ENCODE peak calls at places on chromosomes 3 and 15, in four cellular contexts. P is ovary, S is body of pancreas, V is right cardiac atrium. Y is an unnamed sample.

GRCh38 chr3:177724020-177724638 is 526.8 kb upstream of the TBL1XR1 start:
- DNase-seq in P (peak; percentile 37), S (peak; percentile 66), V (peak; percentile 65), Y (peak; percentile 38)

GRCh38 chr3:331881-332280 is 135.3 kb downstream of the CHL1 start:
- DNase-seq in P (no peak), S (no peak), V (no peak), Y (no peak)

GRCh38 chr15:67174864-67175573 is 79.4 kb downstream of the AAGAB start:
- DNase-seq in P (no peak), S (no peak), V (no peak), Y (no peak)

GRCh38 chr3:139935071-139935865 is at the start of gene CLSTN2:
- DNase-seq in P (peak; percentile 90), S (peak; percentile 65), V (peak; percentile 87), Y (peak; percentile 27)

GRCh38 chr3:141788147-141788546 is 24.9 kb downstream of the GRK7 start:
- DNase-seq in P (no peak), S (no peak), V (no peak), Y (no peak)

GRCh38 chr3:53802256-53802880 is 43.9 kb downstream of the CHDH start:
- DNase-seq in P (no peak), S (no peak), V (no peak), Y (no peak)

GRCh38 chr15:58303236-58303635 is 128.6 kb upstream of the LIPC start:
- DNase-seq in P (no peak), S (no peak), V (no peak), Y (no peak)

GRCh38 chr3:71130516-71131384 is 452.8 kb downstream of the FOXP1 start:
- DNase-seq in P (peak; percentile 70), S (peak; percentile 77), V (peak; percentile 36), Y (peak; percentile 79)

GRCh38 chr3:187188931-187189330 is 8.4 kb upstream of the RTP1 start:
- DNase-seq in P (no peak), S (no peak), V (no peak), Y (no peak)

GRCh38 chr3:148800414-148800813 is 27.2 kb upstream of the CPB1 start:
- DNase-seq in P (no peak), S (no peak), V (no peak), Y (no peak)

GRCh38 chr15:74307827-74308642 is 59.4 kb downstream of the CYP11A1 start:
- DNase-seq in P (peak; percentile 63), S (peak; percentile 69), V (peak; percentile 51), Y (peak; percentile 45)

GRCh38 chr15:63023351-63023945 is 19.1 kb upstream of the TPM1 start:
- DNase-seq in P (no peak), S (no peak), V (no peak), Y (no peak)

GRCh38 chr3:85576091-85576690 is 617.4 kb downstream of the CADM2 start:
- DNase-seq in P (no peak), S (peak; percentile 68), V (peak; percentile 49), Y (peak; percentile 42)

GRCh38 chr3:48689384-48689783 is 3.7 kb upstream of the NCKIPSD start:
- DNase-seq in P (no peak), S (no peak), V (no peak), Y (no peak)

GRCh38 chr15:58559904-58560588 is 128.3 kb downstream of the LIPC start:
- DNase-seq in P (no peak), S (no peak), V (no peak), Y (peak; percentile 50)

GRCh38 chr3:71219744-71220638 is 363.5 kb downstream of the FOXP1 start:
- DNase-seq in P (no peak), S (no peak), V (no peak), Y (no peak)

GRCh38 chr3:67292356-67293225 is 294.5 kb downstream of the KBTBD8 start:
- DNase-seq in P (no peak), S (peak; percentile 16), V (no peak), Y (peak; percentile 16)

GRCh38 chr15:51866161-51866560 is 36.7 kb downstream of the TMOD3 start:
- DNase-seq in P (no peak), S (no peak), V (no peak), Y (no peak)
- H3K4me1 ChIP-seq in P (no peaks in the 10 kb centered on the region), S (no peaks in the 10 kb centered on the region), V (peaks cover 3% of the 10 kb centered on the region), Y (peaks cover 25% of the 10 kb centered on the region)

GRCh38 chr15:78024883-78025282 is 52.6 kb downstream of the TBC1D2B start:
- DNase-seq in P (no peak), S (no peak), V (no peak), Y (no peak)
- H3K27ac ChIP-seq in P (peak overlapping the region; percentile 75), S (no peak overlapping the region), V (peak overlapping the region; percentile 64), Y (peak overlapping the region; percentile 53)

GRCh38 chr3:173916799-173917198 is 519.3 kb downstream of the NLGN1 start:
- DNase-seq in P (no peak), S (no peak), V (no peak), Y (no peak)

GRCh38 chr3:173913397-173913796 is 515.9 kb downstream of the NLGN1 start:
- DNase-seq in P (no peak), S (no peak), V (peak; percentile 4), Y (no peak)

GRCh38 chr3:173911446-173911845 is 513.9 kb downstream of the NLGN1 start:
- DNase-seq in P (no peak), S (no peak), V (no peak), Y (no peak)

GRCh38 chr3:173912126-173912525 is 514.6 kb downstream of the NLGN1 start:
- DNase-seq in P (no peak), S (no peak), V (no peak), Y (no peak)

GRCh38 chr3:173913985-173914421 is 516.5 kb downstream of the NLGN1 start:
- DNase-seq in P (no peak), S (no peak), V (no peak), Y (no peak)
- H3K4me1 ChIP-seq in P (peaks cover 2% of the 10 kb centered on the region), S (no peaks in the 10 kb centered on the region), V (no peaks in the 10 kb centered on the region), Y (no peaks in the 10 kb centered on the region)

DNA sequence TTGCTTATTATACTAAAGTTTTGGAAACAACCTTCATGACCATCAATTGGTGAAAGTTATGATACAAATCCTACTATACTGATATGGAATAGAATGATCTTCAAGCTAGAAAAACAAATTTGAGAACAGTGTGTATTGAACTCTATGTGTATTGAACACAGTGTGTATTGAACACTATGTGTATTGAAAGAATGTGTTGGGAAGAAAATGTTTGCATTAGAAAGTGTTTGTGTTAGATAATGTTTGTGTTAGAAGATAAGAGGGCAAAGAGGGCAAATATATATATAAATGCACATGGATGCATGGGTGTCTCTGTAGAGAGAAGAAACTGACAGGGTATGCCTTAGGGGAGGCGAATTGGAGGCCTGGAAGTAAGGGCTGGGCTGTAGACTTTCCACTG is 42.4 kb downstream of the PCCB start:
- DNase-seq in P (no peak), S (no peak), V (no peak), Y (no peak)
- H3K27ac ChIP-seq in P (no peak overlapping the region), S (no peak overlapping the region), V (no peak overlapping the region), Y (no peak overlapping the region)

DNA sequence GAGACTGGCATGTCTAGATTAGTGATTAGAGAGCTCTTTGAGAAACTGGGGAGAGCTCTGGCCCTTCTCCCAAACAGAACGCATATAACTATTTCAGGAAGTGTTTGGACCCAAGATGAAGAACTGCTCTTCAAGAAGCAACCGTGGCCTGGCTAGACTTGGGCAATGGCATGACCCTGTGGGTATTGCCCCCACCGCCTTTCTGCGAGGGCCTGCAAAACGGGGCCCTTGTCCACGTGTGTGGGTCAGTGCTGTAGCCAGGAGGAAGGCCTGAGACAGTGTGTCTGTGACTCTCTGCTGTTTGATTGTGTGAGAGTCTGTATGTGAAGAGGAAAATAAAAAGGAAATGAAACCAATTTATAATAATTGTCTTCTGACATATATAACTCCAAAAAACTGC is 42.5 kb downstream of the EEFSEC start:
- DNase-seq in P (no peak), S (no peak), V (no peak), Y (no peak)
- H3K4me1 ChIP-seq in P (peaks cover 3% of the 10 kb centered on the region), S (peaks cover 9% of the 10 kb centered on the region), V (peaks cover 4% of the 10 kb centered on the region), Y (peaks cover 5% of the 10 kb centered on the region)

DNA sequence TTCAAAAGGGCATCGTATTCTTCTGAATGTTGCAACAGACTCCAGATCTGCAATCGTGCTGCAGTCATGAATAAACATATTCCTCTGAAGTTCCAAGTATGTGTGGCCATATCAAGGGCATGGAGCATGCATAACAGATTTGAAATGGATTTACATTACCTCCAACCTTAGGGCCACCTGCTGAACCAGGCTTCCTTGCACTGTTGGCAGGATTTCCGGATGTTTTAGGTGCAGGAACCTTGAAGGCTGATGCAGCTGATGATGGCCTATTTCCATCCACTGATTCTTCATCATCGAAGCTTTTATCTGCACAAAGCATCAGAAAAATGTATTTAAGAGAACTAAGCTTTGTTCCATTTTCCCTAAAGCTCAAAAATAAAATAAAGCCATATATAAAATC is 73.5 kb downstream of the CLASP2 start:
- DNase-seq in P (no peak), S (no peak), V (no peak), Y (no peak)
- H3K27ac ChIP-seq in P (no peak overlapping the region), S (no peak overlapping the region), V (no peak overlapping the region), Y (no peak overlapping the region)

GRCh38 chr3:107458871-107459270 is 63.9 kb upstream of the BBX start:
- DNase-seq in P (no peak), S (no peak), V (no peak), Y (no peak)

GRCh38 chr3:107465064-107465631 is 57.6 kb upstream of the BBX start:
- DNase-seq in P (no peak), S (no peak), V (no peak), Y (no peak)

GRCh38 chr3:107464037-107464436 is 58.7 kb upstream of the BBX start:
- DNase-seq in P (no peak), S (no peak), V (no peak), Y (no peak)

GRCh38 chr3:107456501-107456900 is 66.3 kb upstream of the BBX start:
- DNase-seq in P (no peak), S (no peak), V (no peak), Y (no peak)

DNA sequence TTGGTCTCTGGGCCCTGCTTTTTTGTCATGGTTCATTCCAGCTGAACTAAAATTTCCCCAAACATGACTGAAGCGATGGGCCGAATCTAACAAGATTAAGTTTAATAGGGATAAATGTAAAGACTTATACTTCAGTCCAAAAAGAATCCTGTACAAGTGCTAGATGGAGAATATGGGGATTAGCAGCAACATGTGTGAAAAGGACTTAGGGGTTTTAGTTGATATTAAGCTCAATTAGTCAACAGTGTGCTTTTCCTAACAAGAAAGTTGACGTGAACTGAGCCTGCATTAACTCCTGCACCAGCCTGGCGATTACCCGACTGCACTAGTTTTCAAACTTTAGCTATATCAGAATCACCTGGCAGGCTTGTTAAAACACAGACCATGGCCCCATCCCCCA is 61.0 kb upstream of the BBX start:
- DNase-seq in P (no peak), S (no peak), V (no peak), Y (no peak)
- H3K4me1 ChIP-seq in P (no peaks in the 10 kb centered on the region), S (no peaks in the 10 kb centered on the region), V (no peaks in the 10 kb centered on the region), Y (no peaks in the 10 kb centered on the region)